ENCODE peak calls at places on chromosomes 5 and 9, in four cellular contexts. H is activated T-helper 1 cell treated with Interleukin-2 at 50 U/mL for 16 hours; U is effector memory CD8-positive, alpha-beta T cell; B is CD8-positive, alpha-beta memory T cell. O is an unnamed sample.

GRCh38 chr9:84278131-84278530 is 62.4 kb downstream of the SLC28A3 start:
- DNase-seq in H (no peak), U (no peak), B (no peak), O (no peak)

GRCh38 chr9:97831843-97832636 is 21.0 kb upstream of the FOXE1 start:
- DNase-seq in H (no peak), U (no peak), B (no peak), O (no peak)

GRCh38 chr9:133031496-133031911 is 707 bp downstream of the GTF3C5 start:
- DNase-seq in H (no peak), U (no peak), B (no peak), O (no peak)

GRCh38 chr9:114216976-114217375 is 61.6 kb downstream of the COL27A1 start:
- DNase-seq in H (no peak), U (no peak), B (no peak), O (no peak)

GRCh38 chr5:62569466-62569865 is 9.2 kb upstream of the LRRC70 start:
- DNase-seq in H (no peak), U (no peak), B (no peak), O (no peak)

GRCh38 chr5:136375920-136376319 is 10.6 kb upstream of the TRPC7 start:
- DNase-seq in H (no peak), U (no peak), B (no peak), O (no peak)

GRCh38 chr5:88674262-88675158 is 208.5 kb downstream of the MEF2C start:
- DNase-seq in H (no peak), U (no peak), B (no peak), O (no peak)

GRCh38 chr5:149260761-149261160 is 10.9 kb upstream of the AFAP1L1 start:
- DNase-seq in H (no peak), U (no peak), B (no peak), O (no peak)

GRCh38 chr9:127930298-127931091 is at the start of gene PIP5KL1:
- DNase-seq in H (peak), U (peak), B (peak), O (peak)

GRCh38 chr5:137751869-137752491 is 2.2 kb downstream of the HNRNPA0 start:
- DNase-seq in H (no peak), U (no peak), B (no peak), O (peak)

GRCh38 chr5:94304146-94304545 is 314.3 kb downstream of the KIAA0825 start:
- DNase-seq in H (no peak), U (no peak), B (no peak), O (no peak)

GRCh38 chr5:179315356-179315890 is 29.8 kb downstream of the ADAMTS2 start:
- DNase-seq in H (no peak), U (no peak), B (no peak), O (no peak)

GRCh38 chr5:139960723-139961383 is 82.2 kb downstream of the NRG2 start:
- DNase-seq in H (no peak), U (no peak), B (no peak), O (no peak)

GRCh38 chr5:146744358-146744757 is 134.2 kb downstream of the PPP2R2B start:
- DNase-seq in H (no peak), U (no peak), B (no peak), O (no peak)

GRCh38 chr9:101592788-101593187 is 2.0 kb downstream of the PPP3R2 start:
- DNase-seq in H (no peak), U (no peak), B (no peak), O (no peak)

GRCh38 chr5:164175083-164175482 is 669.7 kb downstream of the MAT2B start:
- DNase-seq in H (no peak), U (no peak), B (no peak), O (no peak)

GRCh38 chr5:167361841-167362240 is 929.6 kb upstream of the WWC1 start:
- DNase-seq in H (no peak), U (no peak), B (no peak), O (no peak)

GRCh38 chr9:130129425-130130061 is 42.7 kb upstream of the NCS1 start:
- DNase-seq in H (no peak), U (peak), B (peak), O (no peak)

GRCh38 chr9:126440938-126441337 is 114.3 kb downstream of the MVB12B start:
- DNase-seq in H (no peak), U (no peak), B (no peak), O (no peak)

GRCh38 chr9:127874301-127875216 is 2.9 kb downstream of the AK1 start:
- DNase-seq in H (no peak), U (no peak), B (no peak), O (no peak)

GRCh38 chr5:133052317-133053175 is 733 bp downstream of the HSPA4 start:
- DNase-seq in H (peak), U (peak), B (peak), O (peak)

GRCh38 chr5:39599721-39600431 is 175.1 kb upstream of the DAB2 start:
- DNase-seq in H (no peak), U (no peak), B (no peak), O (no peak)

GRCh38 chr5:29882036-29882435 is 1311.5 kb upstream of the CDH6 start:
- DNase-seq in H (no peak), U (no peak), B (no peak), O (no peak)

GRCh38 chr5:159003045-159004030 is 96.4 kb downstream of the EBF1 start:
- DNase-seq in H (no peak), U (no peak), B (no peak), O (peak)

GRCh38 chr5:9343146-9343850 is 202.6 kb downstream of the SEMA5A start:
- DNase-seq in H (no peak), U (no peak), B (no peak), O (no peak)

GRCh38 chr5:72767289-72768010 is 49.0 kb upstream of the TNPO1 start:
- DNase-seq in H (no peak), U (no peak), B (no peak), O (no peak)

GRCh38 chr5:128703322-128703721 is 165.3 kb upstream of the FBN2 start:
- DNase-seq in H (no peak), U (no peak), B (no peak), O (no peak)

GRCh38 chr9:89817186-89817960 is 212.6 kb downstream of the GADD45G start:
- DNase-seq in H (no peak), U (no peak), B (no peak), O (no peak)

GRCh38 chr9:15018238-15018637 is 108.0 kb upstream of the FREM1 start:
- DNase-seq in H (no peak), U (no peak), B (no peak), O (no peak)

GRCh38 chr9:124320062-124320973 is 62.6 kb downstream of the NEK6 start:
- DNase-seq in H (no peak), U (peak), B (peak), O (no peak)

GRCh38 chr5:120152472-120152871 is 311.6 kb upstream of the PRR16 start:
- DNase-seq in H (no peak), U (no peak), B (no peak), O (no peak)

GRCh38 chr5:180313677-180314076 is 21.8 kb upstream of the MAPK9 start:
- DNase-seq in H (no peak), U (no peak), B (peak), O (no peak)

GRCh38 chr9:125747053-125747764 is at the start of gene PBX3:
- DNase-seq in H (peak), U (peak), B (peak), O (peak)

GRCh38 chr5:95068952-95069351 is 215.9 kb downstream of the MCTP1 start:
- DNase-seq in H (no peak), U (no peak), B (no peak), O (no peak)

GRCh38 chr9:69605406-69605805 is 66.8 kb downstream of the APBA1 start:
- DNase-seq in H (no peak), U (no peak), B (no peak), O (no peak)

GRCh38 chr9:110650261-110650660 is 18.3 kb upstream of the MUSK start:
- DNase-seq in H (no peak), U (no peak), B (no peak), O (no peak)

GRCh38 chr9:99244300-99245260 is 22.5 kb downstream of the SEC61B start:
- DNase-seq in H (no peak), U (no peak), B (no peak), O (no peak)

GRCh38 chr5:169344629-169345028 is 43.7 kb upstream of the SLIT3 start:
- DNase-seq in H (no peak), U (no peak), B (no peak), O (no peak)

GRCh38 chr9:124810513-124811355 is 33.8 kb downstream of the OLFML2A start:
- DNase-seq in H (no peak), U (no peak), B (no peak), O (no peak)

GRCh38 chr5:71475788-71476384 is 20.4 kb downstream of the BDP1 start:
- DNase-seq in H (no peak), U (no peak), B (no peak), O (no peak)

O was measured in central memory CD4-positive, alpha-beta T cell.